ENCODE peak calls at places on chromosomes 4 and X, in eight cellular contexts. B is stimulated activated CD4-positive, alpha-beta T cell treated with anti-CD3 and anti-CD28 coated beads, Interleukin-2, amount 100 ng/mL, for 24 hours; Z is tibial nerve; N is IMR-90; D is ecto neural progenitor cell; L is RWPE1; V is RWPE2; X is AG20443. U is an unnamed sample.

GRCh38 chr4:140136509-140136908 is 17.5 kb downstream of the MAML3 start:
- DNase-seq in B (no peak), Z (no peak), N (peak; percentile 63), D (no peak), L (peak; percentile 60), V (no peak), X (peak; percentile 66), U (peak; percentile 52)

GRCh38 chrX:120514236-120514635 is 45.1 kb upstream of the LAMP2 start:
- DNase-seq in B (no peak), Z (no peak), N (peak; percentile 25), D (no peak), L (peak; percentile 8), V (no peak), X (peak; percentile 5), U (peak; percentile 7)

GRCh38 chrX:138001219-138001618 is 435.3 kb downstream of the ZIC3 start:
- DNase-seq in B (no peak), Z (no peak), N (no peak), D (no peak), L (no peak), V (no peak), X (no peak), U (no peak)

GRCh38 chrX:14864626-14865025 is 8.2 kb downstream of the FANCB start:
- DNase-seq in B (no peak), Z (no peak), N (peak; percentile 76), D (no peak), L (no peak), V (no peak), X (no peak), U (no peak)

GRCh38 chr4:25172964-25173917 is 13.0 kb upstream of the SEPSECS start:
- DNase-seq in B (no peak), Z (no peak), N (peak; percentile 100), D (no peak), L (peak; percentile 93), V (peak; percentile 76), X (peak; percentile 88), U (peak; percentile 94)

GRCh38 chr4:90030953-90031352 is 96.2 kb upstream of the CCSER1 start:
- DNase-seq in B (no peak), Z (no peak), N (no peak), D (no peak), L (no peak), V (no peak), X (no peak), U (no peak)

GRCh38 chr4:80694178-80694577 is 336.3 kb upstream of the BMP3 start:
- DNase-seq in B (no peak), Z (no peak), N (no peak), D (no peak), L (peak; percentile 1), V (no peak), X (no peak), U (no peak)

GRCh38 chr4:95949136-95949765 is 109.4 kb downstream of the PDHA2 start:
- DNase-seq in B (no peak), Z (no peak), N (no peak), D (no peak), L (no peak), V (no peak), X (no peak), U (no peak)

GRCh38 chrX:69238153-69238959 is 73.1 kb upstream of the PJA1 start:
- DNase-seq in B (no peak), Z (no peak), N (no peak), D (no peak), L (no peak), V (no peak), X (peak; percentile 35), U (peak; percentile 31)

GRCh38 chr4:83516042-83516772 is 19.7 kb upstream of the GPAT3 start:
- DNase-seq in B (no peak), Z (no peak), N (peak; percentile 80), D (no peak), L (no peak), V (no peak), X (peak; percentile 57), U (peak; percentile 69)

GRCh38 chrX:15206306-15206705 is 63.6 kb downstream of the ASB9 start:
- DNase-seq in B (no peak), Z (no peak), N (no peak), D (no peak), L (no peak), V (no peak), X (no peak), U (no peak)

GRCh38 chr4:2073808-2074481 is 14.8 kb downstream of the NAT8L start:
- DNase-seq in B (no peak), Z (no peak), N (no peak), D (no peak), L (no peak), V (peak; percentile 54), X (no peak), U (no peak)

GRCh38 chr4:3836802-3837601 is 70.8 kb downstream of the ADRA2C start:
- DNase-seq in B (no peak), Z (no peak), N (no peak), D (peak; percentile 87), L (peak; percentile 11), V (no peak), X (no peak), U (no peak)

GRCh38 chrX:37783284-37783683 is 3.4 kb downstream of the CYBB start:
- DNase-seq in B (no peak), Z (no peak), N (no peak), D (no peak), L (no peak), V (no peak), X (no peak), U (no peak)

GRCh38 chrX:16897445-16897844 is 27.3 kb upstream of the RBBP7 start:
- DNase-seq in B (no peak), Z (no peak), N (no peak), D (no peak), L (no peak), V (no peak), X (no peak), U (no peak)

GRCh38 chrX:17500145-17500579 is 125.2 kb downstream of the NHS start:
- DNase-seq in B (no peak), Z (no peak), N (peak; percentile 64), D (no peak), L (no peak), V (no peak), X (peak; percentile 39), U (peak; percentile 38)

U was measured in AG08395.